ENCODE peak calls at places on chromosomes 7 and 10, in five cellular contexts. G is suprapubic skin, R is thoracic aorta, J is mucosa of descending colon, C is BJ. W is an unnamed sample.

GRCh38 chr7:86965727-86966120 is 93.7 kb downstream of the ELAPOR2 start:
- DNase-seq in J (no peak), R (no peak), C (no peak), G (no peak), W (no peak)

GRCh38 chr10:114442115-114442630 is 37.9 kb upstream of the AFAP1L2 start:
- DNase-seq in C (no peak), J (no peak), G (no peak), R (no peak), W (no peak)

GRCh38 chr7:87146740-87147386 is 5.4 kb upstream of the DMTF1 start:
- DNase-seq in J (peak), G (no peak), R (no peak), C (no peak), W (no peak)

GRCh38 chr10:33248638-33249037 is 85.8 kb downstream of the NRP1 start:
- DNase-seq in C (peak), G (no peak), R (no peak), J (no peak), W (peak)

GRCh38 chr7:54663603-54664234 is 95.3 kb downstream of the SEC61G start:
- DNase-seq in R (no peak), G (no peak), C (no peak), J (no peak), W (no peak)

GRCh38 chr7:112306903-112307302 is 100.4 kb downstream of the ZNF277 start:
- DNase-seq in C (no peak), R (no peak), J (no peak), G (no peak), W (no peak)

GRCh38 chr10:9786576-9786975 is 1231.1 kb upstream of the CELF2 start:
- DNase-seq in J (no peak), G (no peak), C (no peak), R (no peak), W (no peak)

GRCh38 chr7:21639206-21639868 is 96.5 kb downstream of the DNAH11 start:
- DNase-seq in R (no peak), C (no peak), G (no peak), J (no peak), W (no peak)

GRCh38 chr7:77455334-77455733 is 39.2 kb upstream of the GSAP start:
- DNase-seq in J (peak), C (peak), G (no peak), R (no peak), W (no peak)

GRCh38 chr7:80410081-80410480 is 101.8 kb downstream of the GNAT3 start:
- DNase-seq in R (no peak), G (no peak), J (no peak), C (no peak), W (no peak)

GRCh38 chr7:1192171-1192676 is 32.2 kb upstream of the ZFAND2A start:
- DNase-seq in C (peak), G (no peak), R (no peak), J (no peak), W (no peak)

GRCh38 chr10:71649631-71650030 is 69.9 kb downstream of the C10orf105 start:
- DNase-seq in J (no peak), G (no peak), C (no peak), R (no peak), W (no peak)

GRCh38 chr7:150335774-150336112 is 5.7 kb downstream of the RARRES2 start:
- DNase-seq in G (no peak), R (no peak), J (no peak), C (no peak), W (no peak)

DNA sequence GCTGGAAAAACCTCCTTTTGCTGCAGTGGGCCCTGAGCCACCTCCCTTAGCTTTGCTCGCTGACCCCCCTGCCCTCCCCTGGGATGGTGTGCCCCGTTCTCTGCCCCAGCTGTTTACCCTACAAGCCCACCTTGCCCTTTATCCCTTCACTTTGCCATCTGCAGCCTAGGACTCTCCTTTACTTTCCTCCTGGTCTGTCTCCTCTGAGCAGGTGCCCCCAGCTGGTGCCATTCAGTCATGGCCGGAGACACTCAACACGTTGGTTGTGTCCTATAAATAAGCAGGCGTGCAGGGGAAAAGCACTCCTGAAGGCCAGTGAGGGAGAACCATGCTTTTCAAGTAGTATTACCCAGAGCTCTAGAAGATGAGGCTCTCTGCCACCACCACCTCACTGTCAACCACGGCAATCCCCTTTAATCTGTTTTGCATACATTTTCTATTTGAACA is 6.1 kb downstream of the RASSF4 start:
- DNase-seq in C (no peak), G (no peak), R (no peak), J (no peak), W (no peak)
- TF ChIP-seq CTCF in C (no peak), G (no peak), R (no peak), J (no peak), W (peak)

DNA sequence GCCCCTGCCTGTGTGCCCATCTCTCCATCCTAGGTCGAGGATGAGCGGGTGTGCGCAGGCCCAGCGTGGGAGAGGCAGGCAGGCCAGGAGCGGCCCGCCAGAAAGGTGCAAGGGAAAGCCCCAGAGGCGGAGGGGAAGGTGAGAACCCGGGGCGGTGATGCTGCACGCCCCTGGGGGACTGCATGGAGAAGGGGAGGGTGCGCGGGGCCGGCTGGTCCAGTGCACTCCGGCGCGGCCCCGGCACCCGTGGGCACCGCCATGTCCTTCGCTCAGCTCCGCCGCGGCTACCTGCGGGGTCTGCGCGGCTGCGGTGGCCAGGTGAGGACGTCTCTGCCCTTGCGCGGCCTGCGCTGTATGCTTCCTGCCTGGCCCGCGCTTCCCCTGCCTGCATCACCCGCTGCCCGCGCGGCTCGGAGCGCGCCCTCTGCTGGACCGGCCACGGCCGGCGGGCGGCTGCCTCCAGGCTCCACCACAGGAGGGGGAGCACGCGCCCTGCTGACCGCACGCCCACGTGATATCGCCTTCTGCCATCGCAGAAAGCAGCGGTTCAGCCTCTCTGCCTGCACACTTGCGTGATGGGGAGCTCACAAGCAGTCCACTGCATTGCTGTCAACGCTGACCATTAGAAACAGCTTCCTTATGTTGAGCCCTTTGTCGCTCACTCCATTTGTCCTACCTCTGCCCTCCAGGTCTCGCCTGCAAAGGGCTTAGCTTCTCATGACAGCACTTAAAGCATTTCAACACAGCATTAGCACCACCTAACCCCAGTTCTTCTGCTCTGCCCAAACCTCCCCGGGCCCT is 73.9 kb downstream of the CXCL12 start:
- DNase-seq in J (peak), R (no peak), C (no peak), G (peak), W (no peak)
- H3K4me3 ChIP-seq in J (no peak), R (peak), C (no peak), G (peak), W (peak)

GRCh38 chr10:3976718-3977117 is 191.7 kb upstream of the KLF6 start:
- DNase-seq in J (no peak), R (no peak), C (no peak), G (no peak), W (no peak)
- TF ChIP-seq CTCF in J (no peak), R (no peak), C (no peak), G (no peak), W (no peak)

GRCh38 chr10:133170092-133170491 is 10.1 kb downstream of the KNDC1 start:
- DNase-seq in C (no peak), R (no peak), G (peak), J (no peak), W (no peak)

GRCh38 chr10:133166828-133167692 is 7.0 kb downstream of the KNDC1 start:
- DNase-seq in R (no peak), J (no peak), C (no peak), G (peak), W (no peak)

GRCh38 chr10:133168617-133169031 is 8.6 kb downstream of the KNDC1 start:
- DNase-seq in J (no peak), C (no peak), G (peak), R (no peak), W (no peak)

GRCh38 chr10:133167693-133168616 is 7.9 kb downstream of the KNDC1 start:
- DNase-seq in J (no peak), C (no peak), G (peak), R (no peak), W (no peak)

DNA sequence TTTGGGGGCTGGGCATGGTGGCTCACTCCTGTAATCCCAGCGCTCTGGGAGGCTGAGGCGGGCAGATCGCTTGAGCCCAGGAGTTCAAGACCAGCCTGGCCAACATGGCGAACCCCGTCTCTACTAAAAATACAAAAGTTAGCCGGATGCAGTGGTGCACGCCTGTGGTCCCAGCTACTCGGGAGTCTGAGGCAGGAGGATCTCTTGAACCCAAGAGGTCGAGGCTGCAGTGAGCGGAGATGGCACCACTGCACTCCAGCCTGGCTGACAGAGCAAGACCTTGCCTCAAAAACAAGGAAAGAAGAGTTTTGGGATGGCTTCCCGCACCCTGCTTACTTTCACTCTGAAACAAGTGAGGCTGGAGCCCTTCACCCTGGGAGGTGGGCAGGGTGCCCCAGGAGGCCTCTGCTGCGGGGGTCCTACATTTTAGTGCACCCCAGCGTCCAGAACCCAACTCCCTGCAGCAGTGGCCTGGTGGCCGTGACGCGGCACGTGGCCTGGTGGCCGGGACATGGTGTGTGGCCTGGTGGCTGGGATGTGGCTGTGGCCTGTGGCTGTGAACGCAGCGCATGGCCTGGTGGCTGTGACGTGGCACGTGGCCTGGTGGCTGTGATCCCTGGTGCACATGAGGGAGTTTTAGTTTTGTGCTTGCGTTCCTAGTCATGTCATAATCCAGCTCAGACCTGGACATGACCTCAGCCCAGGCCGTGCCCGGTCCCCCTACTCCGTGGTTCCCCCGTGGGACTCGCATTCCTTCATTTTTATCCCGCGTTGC is 9.3 kb downstream of the KNDC1 start:
- DNase-seq in R (no peak), C (no peak), J (no peak), G (peak), W (no peak)
- H3K4me3 ChIP-seq in R (no peak), C (no peak), J (no peak), G (no peak), W (no peak)